ENCODE peak calls at places on chromosomes 3 and 15, in five cellular contexts. E is IMR-90, H is thyroid gland, N is HepG2, T is spleen. S is an unnamed sample.

GRCh38 chr3:115245437-115245836 is 98.3 kb upstream of the ZBTB20 start:
- DNase-seq in N (no peak), H (no peak), E (peak), T (no peak), S (no peak)

GRCh38 chr3:106323586-106323985 is 454.8 kb upstream of the CBLB start:
- DNase-seq in T (no peak), H (no peak), E (no peak), N (no peak), S (no peak)

GRCh38 chr15:61861962-61862361 is 198.3 kb downstream of the VPS13C start:
- DNase-seq in H (no peak), N (no peak), T (no peak), E (no peak), S (no peak)

GRCh38 chr15:92643849-92644815 is 11.4 kb downstream of the FAM174B start:
- DNase-seq in T (peak), E (no peak), N (no peak), H (no peak), S (no peak)

GRCh38 chr15:60674704-60675405 is 195.9 kb upstream of the ICE2 start:
- DNase-seq in N (no peak), T (no peak), H (no peak), E (peak), S (no peak)

GRCh38 chr3:147616998-147617619 is 207.9 kb downstream of the ZIC1 start:
- DNase-seq in H (no peak), T (no peak), N (peak), E (peak), S (peak)

GRCh38 chr15:71571641-71572040 is 238.7 kb upstream of the NR2E3 start:
- DNase-seq in T (no peak), N (no peak), E (no peak), H (no peak), S (no peak)

GRCh38 chr3:17431004-17431403 is 311.4 kb downstream of the TBC1D5 start:
- DNase-seq in T (no peak), E (peak), N (peak), H (no peak), S (peak)

GRCh38 chr3:71587958-71588357 is 4.4 kb upstream of the FOXP1 start:
- DNase-seq in N (no peak), H (no peak), T (no peak), E (no peak), S (no peak)

GRCh38 chr15:80852676-80853075 is 73.5 kb downstream of the CEMIP start:
- DNase-seq in T (no peak), E (no peak), N (no peak), H (no peak), S (no peak)

GRCh38 chr3:63967675-63968611 is 55.4 kb downstream of the PSMD6 start:
- DNase-seq in T (peak), H (peak), E (peak), N (peak), S (peak)

GRCh38 chr3:128336337-128337156 is 130.1 kb downstream of the DNAJB8 start:
- DNase-seq in N (no peak), E (no peak), H (no peak), T (peak), S (no peak)

GRCh38 chr3:1272541-1273265 is 179.9 kb downstream of the CNTN6 start:
- DNase-seq in T (no peak), E (no peak), N (no peak), H (no peak), S (no peak)

GRCh38 chr3:149662240-149662887 is 4.5 kb upstream of the WWTR1 start:
- DNase-seq in H (no peak), N (no peak), T (no peak), E (peak), S (no peak)

GRCh38 chr3:129441215-129441614 is 1.2 kb downstream of the IFT122 start:
- DNase-seq in E (no peak), H (no peak), N (no peak), T (no peak), S (peak)

GRCh38 chr3:129439381-129439816 is 349 bp downstream of the MBD4 start:
- DNase-seq in T (peak), E (no peak), H (peak), N (no peak), S (peak)

GRCh38 chr3:129440648-129441190 is 695 bp downstream of the IFT122 start:
- DNase-seq in E (no peak), T (no peak), H (no peak), N (no peak), S (no peak)

GRCh38 chr3:129441782-129442181 is 1.8 kb downstream of the IFT122 start:
- DNase-seq in H (peak), T (no peak), N (no peak), E (peak), S (peak)

GRCh38 chr3:129439817-129440647 is at the start of the genes IFT122 and MBD4:
- DNase-seq in H (peak), N (peak), T (peak), E (peak), S (peak)
- TF ChIP-seq POLR2A in H (peak), N (peak), T (peak), E (peak), S (peak)

GRCh38 chr3:57464011-57464410 is 80.1 kb downstream of the DNAH12 start:
- DNase-seq in T (no peak), H (no peak), E (no peak), N (no peak), S (no peak)

GRCh38 chr3:57464801-57465200 is 79.3 kb downstream of the DNAH12 start:
- DNase-seq in H (no peak), N (peak), E (no peak), T (no peak), S (peak)
- TF ChIP-seq POLR2A in H (no peak), N (no peak), E (no peak), T (no peak), S (no peak)

GRCh38 chr15:85542488-85542887 is 162.1 kb downstream of the AKAP13 start:
- DNase-seq in E (no peak), N (no peak), H (no peak), T (no peak), S (no peak)

GRCh38 chr15:85542895-85543331 is 162.5 kb downstream of the AKAP13 start:
- DNase-seq in E (peak), T (no peak), H (no peak), N (no peak), S (peak)

GRCh38 chr15:85541744-85542143 is 161.3 kb downstream of the AKAP13 start:
- DNase-seq in T (no peak), E (peak), N (no peak), H (no peak), S (no peak)

GRCh38 chr15:85545185-85545584 is 164.8 kb downstream of the AKAP13 start:
- DNase-seq in H (no peak), N (no peak), T (no peak), E (peak), S (peak)

GRCh38 chr15:85543741-85544155 is 163.3 kb downstream of the AKAP13 start:
- DNase-seq in H (peak), N (no peak), E (no peak), T (peak), S (peak)
- TF ChIP-seq POLR2A in H (peak), N (no peak), E (no peak), T (no peak), S (no peak)

DNA sequence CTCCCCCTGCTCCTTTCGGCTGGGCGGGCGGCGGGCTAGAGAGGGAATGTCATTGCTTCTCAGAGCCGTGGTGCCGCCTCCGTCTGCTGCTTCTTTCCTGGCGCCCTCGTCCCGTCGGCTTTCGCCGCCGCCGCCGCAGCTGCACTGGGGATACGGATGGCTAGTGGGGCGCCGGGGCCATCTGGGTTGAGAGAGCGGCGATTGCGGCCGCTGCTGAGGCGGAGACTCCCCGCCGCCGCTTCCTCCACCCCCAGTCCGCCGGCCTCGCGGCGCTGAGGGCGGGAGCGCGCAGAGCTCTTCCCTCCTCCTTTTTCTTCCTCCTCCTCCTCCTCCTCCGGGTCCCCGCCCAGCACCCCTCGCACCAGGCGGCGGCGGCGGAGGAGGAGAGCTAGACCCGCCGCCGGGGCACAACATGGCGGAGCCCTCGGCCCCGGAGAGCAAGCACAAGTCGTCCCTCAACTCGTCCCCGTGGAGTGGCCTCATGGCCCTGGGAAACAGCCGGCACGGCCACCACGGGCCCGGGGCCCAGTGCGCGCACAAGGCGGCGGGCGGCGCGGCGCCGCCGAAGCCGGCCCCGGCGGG is at the start of gene STT3B:
- DNase-seq in H (peak), E (peak), T (peak), N (peak), S (peak)
- TF ChIP-seq POLR2A in H (peak), E (peak), T (peak), N (peak), S (peak)

DNA sequence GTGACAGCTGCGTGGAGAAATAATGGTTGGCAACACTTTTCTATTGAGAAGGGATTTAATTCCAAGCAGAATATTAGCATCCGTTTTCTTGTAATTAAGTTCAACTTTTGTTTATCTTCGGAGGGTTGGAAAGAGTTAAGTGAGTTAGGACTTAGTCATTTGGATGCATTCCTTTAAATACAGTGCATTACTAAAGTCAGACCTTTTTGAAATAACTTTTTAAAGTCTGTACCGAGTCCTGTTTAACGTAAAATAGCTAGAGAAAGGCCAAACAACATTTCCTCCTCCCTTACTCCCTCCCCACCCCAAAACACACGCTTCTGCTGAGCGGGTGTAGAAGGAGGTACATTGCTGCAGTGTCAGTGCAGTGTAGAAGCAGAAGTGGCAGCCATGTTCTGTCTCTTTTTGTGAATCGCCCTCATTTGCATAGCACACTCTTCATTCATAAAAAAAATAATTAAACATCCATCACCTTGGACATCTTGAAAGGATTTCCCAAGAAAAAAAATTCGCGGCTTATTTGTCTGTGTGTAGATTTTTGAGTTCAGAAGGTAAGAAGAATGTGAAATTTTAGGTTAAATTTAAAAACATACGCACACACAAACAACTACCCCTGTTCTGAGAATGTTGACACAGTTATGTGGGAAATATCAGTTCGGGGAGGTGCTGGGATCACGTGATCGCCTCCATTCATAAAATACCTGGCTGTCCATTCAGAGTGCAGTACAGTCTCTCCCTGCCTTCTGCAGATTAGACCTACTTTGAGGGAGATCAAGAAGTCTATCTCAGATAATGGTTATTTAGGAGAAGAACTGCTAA is 1.6 kb downstream of the SPRED1 start:
- DNase-seq in N (peak), H (peak), E (peak), T (peak), S (peak)
- TF ChIP-seq POLR2A in N (no peak), H (peak), E (no peak), T (no peak), S (no peak)

DNA sequence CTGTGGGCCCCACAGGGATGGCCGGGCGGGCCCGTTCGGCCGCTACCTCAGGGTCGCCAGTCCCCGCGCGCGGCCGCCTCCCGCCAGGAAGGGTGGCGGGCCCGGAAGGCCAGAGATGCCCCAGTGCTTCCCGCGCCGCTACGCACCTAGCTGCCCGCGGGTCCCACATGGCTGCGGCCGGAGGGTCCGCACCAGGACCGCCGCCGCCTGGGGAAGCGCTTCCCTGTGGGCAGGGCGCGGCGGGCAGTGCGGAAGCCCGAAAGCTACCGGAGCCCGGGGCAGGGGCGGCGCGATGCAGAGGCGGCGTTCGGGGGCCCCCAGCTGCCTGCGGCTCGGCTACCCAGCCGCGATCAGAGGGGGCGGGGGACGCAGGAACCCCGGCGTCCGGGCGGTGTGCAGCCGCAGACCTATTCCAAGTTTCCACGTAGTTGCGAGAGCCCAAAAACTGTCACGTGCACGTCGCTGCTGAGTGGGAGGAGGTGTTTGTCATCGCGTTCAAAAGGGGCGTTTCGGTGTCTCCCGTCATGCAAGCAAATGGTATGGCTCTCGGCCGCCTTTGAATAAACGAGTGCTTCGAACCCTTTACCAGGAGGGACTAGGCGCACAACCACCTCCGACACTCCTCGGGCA is at the start of gene TRANK1:
- DNase-seq in N (no peak), T (peak), E (peak), H (peak), S (peak)
- TF ChIP-seq POLR2A in N (no peak), T (peak), E (no peak), H (peak), S (no peak)